ENCODE peak calls at places on chromosome 2, in five cellular contexts. K, M, N, T and W are unnamed samples.

GRCh38 chr2:217360781-217361485 is 501.1 kb upstream of the TNP1 start:
- DNase-seq in N (no peak), K (peak; percentile 74), T (no peak), M (peak; percentile 79), W (peak; percentile 87)

GRCh38 chr2:38876407-38876806 is 631 bp downstream of the MORN2 start:
- DNase-seq in N (no peak), K (no peak), T (no peak), M (no peak), W (no peak)

GRCh38 chr2:164847966-164848365 is 6.3 kb upstream of the COBLL1 start:
- DNase-seq in M (no peak), K (peak; percentile 61), T (no peak), N (no peak), W (peak; percentile 59)

GRCh38 chr2:74131901-74132300 is 15.8 kb downstream of the BOLA3 start:
- DNase-seq in N (no peak), M (no peak), K (no peak), T (no peak), W (no peak)

GRCh38 chr2:115122701-115123100 is 680.3 kb downstream of the DPP10 start:
- DNase-seq in N (no peak), K (no peak), M (no peak), T (no peak), W (no peak)

GRCh38 chr2:17758123-17758522 is 4.2 kb downstream of the GEN1 start:
- DNase-seq in M (no peak), N (no peak), K (no peak), T (no peak), W (no peak)

GRCh38 chr2:64250751-64251405 is 106.7 kb upstream of the PELI1 start:
- DNase-seq in M (no peak), K (no peak), T (no peak), N (no peak), W (no peak)

GRCh38 chr2:96260404-96261260 is 5.2 kb downstream of the TMEM127 start:
- DNase-seq in T (peak; percentile 61), K (peak; percentile 64), N (no peak), M (peak; percentile 88), W (peak; percentile 50)

GRCh38 chr2:47471429-47472116 is 68.6 kb downstream of the MSH2 start:
- DNase-seq in M (no peak), N (no peak), K (no peak), T (no peak), W (no peak)

GRCh38 chr2:169664978-169665930 is 29.0 kb downstream of the CFAP210 start:
- DNase-seq in T (no peak), K (no peak), M (peak; percentile 67), N (no peak), W (peak; percentile 0)

GRCh38 chr2:31197669-31198068 is 19.6 kb downstream of the CAPN14 start:
- DNase-seq in K (no peak), N (no peak), T (no peak), M (no peak), W (no peak)

GRCh38 chr2:68807821-68808266 is 63.4 kb downstream of the BMP10 start:
- DNase-seq in K (no peak), T (no peak), N (no peak), M (peak; percentile 79), W (no peak)

GRCh38 chr2:131367352-131367751 is 3.4 kb upstream of the RAB6D start:
- DNase-seq in T (no peak), K (no peak), N (no peak), M (no peak), W (no peak)

GRCh38 chr2:241914542-241914941 is 45.0 kb downstream of the RTP5 start:
- DNase-seq in N (no peak), M (no peak), K (no peak), T (no peak), W (no peak)

GRCh38 chr2:64610456-64610855 is 43.3 kb downstream of the SERTAD2 start:
- DNase-seq in N (no peak), M (no peak), T (no peak), K (no peak), W (no peak)

GRCh38 chr2:201779996-201780673 is 598 bp downstream of the ALS2 start:
- DNase-seq in T (no peak), N (no peak), M (peak; percentile 11), K (no peak), W (no peak)

GRCh38 chr2:220499281-220499680 is 871.9 kb downstream of the SLC4A3 start:
- DNase-seq in T (peak; percentile 31), M (peak; percentile 42), K (no peak), N (no peak), W (no peak)

GRCh38 chr2:133941666-133942065 is 312.2 kb upstream of the MGAT5 start:
- DNase-seq in N (no peak), T (no peak), M (no peak), K (no peak), W (no peak)

GRCh38 chr2:241941691-241942301 is 72.3 kb downstream of the RTP5 start:
- DNase-seq in N (no peak), M (no peak), T (no peak), K (no peak), W (no peak)

GRCh38 chr2:101516833-101517690 is 42.1 kb upstream of the RFX8 start:
- DNase-seq in N (no peak), M (peak; percentile 83), T (no peak), K (peak; percentile 83), W (peak; percentile 76)

GRCh38 chr2:218277921-218278320 is 7.6 kb downstream of the PNKD start:
- DNase-seq in T (no peak), K (no peak), M (no peak), N (no peak), W (no peak)

GRCh38 chr2:183070942-183071844 is 7.4 kb upstream of the DUSP19 start:
- DNase-seq in M (peak; percentile 64), N (no peak), T (peak; percentile 35), K (no peak), W (no peak)

GRCh38 chr2:84846041-84846663 is 34.7 kb downstream of the TRABD2A start:
- DNase-seq in N (no peak), T (no peak), M (peak; percentile 24), K (no peak), W (no peak)

GRCh38 chr2:183248866-183249567 is 124.8 kb downstream of the NUP35 start:
- DNase-seq in M (peak; percentile 54), N (no peak), K (no peak), T (no peak), W (no peak)

GRCh38 chr2:32832821-32833220 is 113.9 kb upstream of the LTBP1 start:
- DNase-seq in N (no peak), T (no peak), K (no peak), M (peak; percentile 45), W (peak; percentile 8)

GRCh38 chr2:173631123-173631450 is 276.4 kb downstream of the CDCA7 start:
- DNase-seq in M (peak; percentile 21), N (no peak), T (peak; percentile 20), K (no peak), W (peak; percentile 22)

GRCh38 chr2:73877071-73877802 is 15.6 kb upstream of the ACTG2 start:
- DNase-seq in T (no peak), K (no peak), M (no peak), N (no peak), W (no peak)